ENCODE peak calls at places on chromosome 12, in seven cellular contexts. I is AG04450, E is fibroblast of lung, V is pancreas, B is tibial nerve, Y is astrocyte of the spinal cord, K is lower leg skin. X is an unnamed sample.

GRCh38 chr12:28955491-28955890 is 193.6 kb upstream of the FAR2 start:
- DNase-seq in B (no peak), K (no peak), V (no peak), Y (peak), I (no peak), E (peak), X (no peak)

GRCh38 chr12:62291888-62292760 is 31.9 kb downstream of the USP15 start:
- DNase-seq in I (no peak), B (no peak), Y (peak), K (no peak), V (no peak), E (peak), X (peak)

GRCh38 chr12:79083181-79083580 is 218.6 kb downstream of the SYT1 start:
- DNase-seq in K (no peak), Y (no peak), V (no peak), B (no peak), I (no peak), E (peak), X (no peak)

GRCh38 chr12:121326996-121327674 is 25.1 kb downstream of the ANAPC5 start:
- DNase-seq in I (no peak), E (no peak), B (no peak), Y (no peak), V (no peak), K (no peak), X (no peak)

GRCh38 chr12:8886515-8887284 is 27.6 kb upstream of the PHC1 start:
- DNase-seq in V (no peak), Y (no peak), E (no peak), B (no peak), K (no peak), I (no peak), X (no peak)

GRCh38 chr12:106074706-106075392 is 63.9 kb downstream of the NUAK1 start:
- DNase-seq in V (peak), E (peak), B (no peak), K (no peak), I (no peak), Y (peak), X (no peak)

GRCh38 chr12:110179291-110179690 is 55.1 kb downstream of the IFT81 start:
- DNase-seq in Y (peak), B (no peak), K (no peak), I (no peak), E (peak), V (no peak), X (no peak)

GRCh38 chr12:125528300-125528699 is 463.1 kb downstream of the AACS start:
- DNase-seq in E (no peak), V (no peak), Y (no peak), I (no peak), B (no peak), K (no peak), X (no peak)

GRCh38 chr12:78457951-78458350 is 406.6 kb upstream of the SYT1 start:
- DNase-seq in B (no peak), E (peak), Y (peak), V (no peak), K (no peak), I (peak), X (no peak)

GRCh38 chr12:131122631-131123030 is 168.9 kb downstream of the ADGRD1 start:
- DNase-seq in Y (no peak), B (no peak), I (no peak), V (no peak), E (no peak), K (no peak), X (no peak)

GRCh38 chr12:124947561-124948398 is 33.3 kb upstream of the UBC start:
- DNase-seq in I (no peak), V (no peak), Y (no peak), E (no peak), B (no peak), K (no peak), X (no peak)

GRCh38 chr12:22738945-22739344 is 114.0 kb downstream of the ETNK1 start:
- DNase-seq in B (no peak), V (no peak), Y (peak), E (peak), K (no peak), I (no peak), X (no peak)

GRCh38 chr12:87171356-87171755 is 857.8 kb downstream of the C12orf50 start:
- DNase-seq in Y (no peak), K (no peak), E (no peak), I (no peak), B (no peak), V (no peak), X (no peak)

GRCh38 chr12:2013527-2014223 is 9.4 kb upstream of the DCP1B start:
- DNase-seq in K (no peak), Y (no peak), V (no peak), I (no peak), E (no peak), B (no peak), X (no peak)

GRCh38 chr12:89528434-89528833 is 2.6 kb upstream of the POC1B start:
- DNase-seq in Y (no peak), V (no peak), B (no peak), I (no peak), K (no peak), E (no peak), X (no peak)

GRCh38 chr12:75725505-75726120 is 214.2 kb upstream of the KRR1 start:
- DNase-seq in I (no peak), E (peak), Y (peak), B (no peak), V (no peak), K (no peak), X (peak)

GRCh38 chr12:112894128-112894527 is 12.6 kb upstream of the OAS1 start:
- DNase-seq in E (no peak), B (no peak), Y (no peak), K (no peak), V (no peak), I (no peak), X (no peak)

GRCh38 chr12:127565241-127565640 is 701.7 kb upstream of the TMEM132C start:
- DNase-seq in I (no peak), E (no peak), Y (no peak), K (no peak), B (no peak), V (no peak), X (no peak)

GRCh38 chr12:113021500-113021899 is 35.0 kb upstream of the DTX1 start:
- DNase-seq in V (no peak), B (no peak), Y (no peak), I (no peak), E (no peak), K (no peak), X (no peak)

GRCh38 chr12:80472912-80473500 is 29.0 kb downstream of the PTPRQ start:
- DNase-seq in Y (peak), K (no peak), V (no peak), I (peak), E (peak), B (no peak), X (peak)
- TF ChIP-seq CTCF in Y (peak), K (no peak), V (no peak), I (peak), E (peak), B (no peak), X (peak)

GRCh38 chr12:67220065-67220464 is 49.1 kb upstream of the CAND1 start:
- DNase-seq in V (peak), B (no peak), Y (no peak), K (no peak), E (peak), I (no peak), X (no peak)
- TF ChIP-seq CTCF in V (no peak), B (no peak), Y (peak), K (no peak), E (no peak), I (no peak), X (peak)

GRCh38 chr12:120254809-120255208 is 10.7 kb downstream of the PXN start:
- DNase-seq in Y (no peak), I (no peak), B (no peak), V (no peak), E (no peak), K (no peak), X (no peak)
- TF ChIP-seq CTCF in Y (no peak), I (no peak), B (no peak), V (no peak), E (no peak), K (no peak), X (no peak)

DNA sequence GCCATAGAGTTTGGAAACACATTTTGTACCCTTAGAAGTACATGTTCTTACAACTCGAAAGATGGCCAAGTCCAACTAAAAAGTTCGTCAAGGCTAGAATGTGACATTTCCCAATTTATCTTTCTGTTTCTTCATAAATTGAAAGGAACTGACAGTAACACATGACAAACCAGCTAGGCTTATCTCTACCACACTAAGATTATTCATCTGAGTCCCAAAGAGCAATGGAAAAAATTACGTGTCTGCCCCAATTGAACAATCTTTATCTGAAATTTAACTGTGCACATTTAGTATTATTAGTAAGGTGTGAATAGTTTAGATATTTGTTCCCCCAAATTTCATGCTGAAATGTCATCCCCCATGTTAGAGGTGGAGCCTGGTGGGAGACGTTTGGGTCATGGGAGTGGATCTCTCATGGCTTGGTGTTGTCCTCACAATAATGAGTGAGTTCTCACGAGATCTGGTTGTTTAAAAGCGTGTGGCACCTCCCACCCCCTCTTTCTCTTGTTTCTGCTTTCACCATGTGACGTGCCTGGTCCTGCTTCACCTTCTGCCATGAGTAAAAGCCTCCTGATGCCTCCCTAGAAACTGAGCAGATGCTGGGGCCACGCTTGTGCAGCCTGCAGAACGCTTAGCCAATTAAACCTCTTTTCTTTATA is 13.3 kb downstream of the CPM start:
- DNase-seq in K (no peak), I (no peak), V (no peak), E (no peak), Y (no peak), B (no peak), X (no peak)
- TF ChIP-seq CTCF in K (no peak), I (no peak), V (no peak), E (no peak), Y (no peak), B (no peak), X (no peak)

GRCh38 chr12:57777367-57777766 is 5.0 kb downstream of the EEF1AKMT3 start:
- DNase-seq in K (no peak), V (no peak), Y (no peak), E (no peak), I (no peak), B (no peak), X (no peak)

GRCh38 chr12:57775044-57775443 is 2.6 kb downstream of the EEF1AKMT3 start:
- DNase-seq in E (no peak), Y (no peak), I (no peak), B (no peak), K (no peak), V (no peak), X (no peak)

GRCh38 chr12:57776247-57776587 is 3.8 kb downstream of the EEF1AKMT3 start:
- DNase-seq in V (no peak), K (no peak), B (no peak), Y (no peak), I (no peak), E (no peak), X (no peak)

GRCh38 chr12:57772429-57773322 is at the start of gene EEF1AKMT3:
- DNase-seq in I (no peak), E (peak), K (peak), V (peak), Y (no peak), B (no peak), X (no peak)

GRCh38 chr12:57775563-57776246 is 3.3 kb downstream of the EEF1AKMT3 start:
- DNase-seq in V (no peak), Y (no peak), K (no peak), I (no peak), E (no peak), B (no peak), X (no peak)
- TF ChIP-seq CTCF in V (no peak), Y (no peak), K (no peak), I (peak), E (no peak), B (no peak), X (no peak)

GRCh38 chr12:6614513-6615177 is 7.5 kb upstream of the CHD4 start:
- DNase-seq in K (no peak), E (no peak), V (no peak), I (no peak), B (no peak), Y (peak), X (no peak)
- TF ChIP-seq CTCF in K (no peak), E (no peak), V (no peak), I (no peak), B (no peak), Y (peak), X (no peak)

GRCh38 chr12:57898308-57898970 is 42.9 kb upstream of the ATP23 start:
- DNase-seq in K (no peak), V (no peak), E (no peak), B (no peak), I (no peak), Y (peak), X (no peak)

GRCh38 chr12:57896139-57896436 is 45.3 kb upstream of the ATP23 start:
- DNase-seq in V (no peak), B (no peak), K (no peak), I (no peak), Y (peak), E (no peak), X (no peak)

GRCh38 chr12:57897296-57897974 is 43.9 kb upstream of the ATP23 start:
- DNase-seq in Y (no peak), V (no peak), I (no peak), K (no peak), E (no peak), B (no peak), X (no peak)

GRCh38 chr12:57895337-57896138 is 45.8 kb upstream of the ATP23 start:
- DNase-seq in V (no peak), E (no peak), K (no peak), Y (peak), B (no peak), I (no peak), X (no peak)

GRCh38 chr12:57896437-57897201 is 44.7 kb upstream of the ATP23 start:
- DNase-seq in B (peak), I (peak), K (peak), E (peak), Y (peak), V (peak), X (no peak)
- TF ChIP-seq CTCF in B (peak), I (peak), K (no peak), E (peak), Y (peak), V (no peak), X (no peak)

GRCh38 chr12:96094201-96094600 is 58.8 kb upstream of the LTA4H start:
- DNase-seq in E (peak), B (no peak), K (peak), I (no peak), V (no peak), Y (peak), X (peak)

GRCh38 chr12:96093543-96094196 is 58.3 kb upstream of the LTA4H start:
- DNase-seq in K (no peak), I (no peak), E (no peak), V (no peak), B (no peak), Y (no peak), X (no peak)

GRCh38 chr12:96091833-96092232 is 56.4 kb upstream of the LTA4H start:
- DNase-seq in B (no peak), K (no peak), I (no peak), Y (no peak), V (no peak), E (no peak), X (no peak)
- TF ChIP-seq CTCF in B (no peak), K (no peak), I (no peak), Y (peak), V (no peak), E (no peak), X (peak)

GRCh38 chr12:45898094-45898493 is 92.3 kb downstream of the SCAF11 start:
- DNase-seq in V (no peak), K (no peak), I (no peak), B (no peak), Y (no peak), E (no peak), X (no peak)

GRCh38 chr12:45890276-45890675 is 100.1 kb downstream of the SCAF11 start:
- DNase-seq in Y (no peak), K (no peak), E (no peak), I (no peak), B (no peak), V (no peak), X (no peak)

GRCh38 chr12:45887544-45887943 is 102.8 kb downstream of the SCAF11 start:
- DNase-seq in Y (no peak), K (no peak), I (no peak), B (no peak), V (no peak), E (no peak), X (no peak)

GRCh38 chr12:45895961-45896360 is 94.4 kb downstream of the SCAF11 start:
- DNase-seq in E (no peak), B (no peak), I (no peak), Y (no peak), V (no peak), K (no peak), X (no peak)

GRCh38 chr12:45893240-45893639 is 97.1 kb downstream of the SCAF11 start:
- DNase-seq in Y (no peak), E (no peak), V (no peak), I (no peak), K (no peak), B (no peak), X (peak)
- TF ChIP-seq CTCF in Y (peak), E (peak), V (no peak), I (peak), K (no peak), B (no peak), X (peak)